ENCODE peak calls at places on chromosomes 12 and 14, in six cellular contexts. One of them, this sample, is unnamed.

GRCh38 chr14:54577977-54578376 is 11.0 kb downstream of the SAMD4A start:
- DNase-seq in WTC11: no peak
- DNase-seq in GM13977: no peak
- DNase-seq in heart left ventricle: no peak
- DNase-seq in ovary: no peak
- DNase-seq in lower leg skin: no peak
- DNase-seq in this sample: no peak

GRCh38 chr12:11630046-11630706 is 19.3 kb upstream of the ETV6 start:
- DNase-seq in lower leg skin: no peak
- DNase-seq in heart left ventricle: no peak
- DNase-seq in WTC11: no peak
- DNase-seq in ovary: no peak
- DNase-seq in GM13977: no peak
- DNase-seq in this sample: no peak

GRCh38 chr14:103427485-103428443 is 42.5 kb downstream of the MARK3 start:
- DNase-seq in ovary: peak; percentile 57
- DNase-seq in lower leg skin: no peak
- DNase-seq in heart left ventricle: no peak
- DNase-seq in GM13977: no peak
- DNase-seq in WTC11: peak; percentile 19
- DNase-seq in this sample: no peak

GRCh38 chr12:132094269-132094891 is 49.7 kb downstream of the DDX51 start:
- DNase-seq in WTC11: no peak
- DNase-seq in lower leg skin: peak; percentile 29
- DNase-seq in heart left ventricle: no peak
- DNase-seq in ovary: no peak
- DNase-seq in GM13977: no peak
- DNase-seq in this sample: no peak

GRCh38 chr12:22283006-22283506 is 51.5 kb downstream of the ST8SIA1 start:
- DNase-seq in GM13977: no peak
- DNase-seq in lower leg skin: no peak
- DNase-seq in heart left ventricle: no peak
- DNase-seq in WTC11: no peak
- DNase-seq in ovary: no peak
- DNase-seq in this sample: no peak

GRCh38 chr12:100395811-100396210 is 38.9 kb downstream of the SLC17A8 start:
- DNase-seq in lower leg skin: no peak
- DNase-seq in ovary: no peak
- DNase-seq in WTC11: no peak
- DNase-seq in heart left ventricle: no peak
- DNase-seq in GM13977: no peak
- DNase-seq in this sample: no peak

GRCh38 chr12:125202421-125202820 is 137.2 kb downstream of the AACS start:
- DNase-seq in heart left ventricle: no peak
- DNase-seq in GM13977: no peak
- DNase-seq in WTC11: no peak
- DNase-seq in ovary: no peak
- DNase-seq in lower leg skin: no peak
- DNase-seq in this sample: no peak

GRCh38 chr12:63944586-63945228 is 100.2 kb downstream of the SRGAP1 start:
- DNase-seq in heart left ventricle: no peak
- DNase-seq in GM13977: no peak
- DNase-seq in WTC11: no peak
- DNase-seq in lower leg skin: no peak
- DNase-seq in ovary: no peak
- DNase-seq in this sample: no peak

GRCh38 chr12:45671254-45671653 is 58.3 kb upstream of the ARID2 start:
- DNase-seq in ovary: no peak
- DNase-seq in GM13977: no peak
- DNase-seq in WTC11: no peak
- DNase-seq in lower leg skin: no peak
- DNase-seq in heart left ventricle: peak; percentile 26
- DNase-seq in this sample: no peak

GRCh38 chr12:90925562-90925961 is 29.4 kb downstream of the CCER1 start:
- DNase-seq in lower leg skin: no peak
- DNase-seq in ovary: no peak
- DNase-seq in heart left ventricle: no peak
- DNase-seq in WTC11: no peak
- DNase-seq in GM13977: no peak
- DNase-seq in this sample: no peak

GRCh38 chr12:124039276-124039675 is 66.3 kb downstream of the ZNF664 start:
- DNase-seq in heart left ventricle: no peak
- DNase-seq in lower leg skin: no peak
- DNase-seq in GM13977: no peak
- DNase-seq in WTC11: no peak
- DNase-seq in ovary: no peak
- DNase-seq in this sample: no peak

GRCh38 chr12:116843085-116843484 is 38.2 kb downstream of the HRK start:
- DNase-seq in GM13977: no peak
- DNase-seq in WTC11: no peak
- DNase-seq in lower leg skin: no peak
- DNase-seq in heart left ventricle: no peak
- DNase-seq in ovary: no peak
- DNase-seq in this sample: no peak

GRCh38 chr12:97903356-97903755 is 440.8 kb downstream of the RMST start:
- DNase-seq in lower leg skin: no peak
- DNase-seq in heart left ventricle: no peak
- DNase-seq in WTC11: no peak
- DNase-seq in GM13977: no peak
- DNase-seq in ovary: no peak
- DNase-seq in this sample: no peak

GRCh38 chr12:9064815-9065606 is 50.7 kb downstream of the A2M start:
- DNase-seq in lower leg skin: no peak
- DNase-seq in GM13977: peak; percentile 27
- DNase-seq in WTC11: peak; percentile 85
- DNase-seq in ovary: peak; percentile 79
- DNase-seq in heart left ventricle: peak; percentile 79
- DNase-seq in this sample: no peak

GRCh38 chr12:54337280-54337842 is 12.4 kb downstream of the COPZ1 start:
- DNase-seq in lower leg skin: no peak
- DNase-seq in WTC11: no peak
- DNase-seq in heart left ventricle: peak; percentile 31
- DNase-seq in ovary: no peak
- DNase-seq in GM13977: no peak
- DNase-seq in this sample: no peak

GRCh38 chr12:80763874-80764273 is 47.2 kb downstream of the MYF5 start:
- DNase-seq in GM13977: no peak
- DNase-seq in heart left ventricle: no peak
- DNase-seq in ovary: no peak
- DNase-seq in lower leg skin: no peak
- DNase-seq in WTC11: no peak
- DNase-seq in this sample: no peak

GRCh38 chr14:105204206-105204930 is 23.3 kb upstream of the NUDT14 start:
- DNase-seq in WTC11: no peak
- DNase-seq in ovary: no peak
- DNase-seq in GM13977: no peak
- DNase-seq in heart left ventricle: peak; percentile 76
- DNase-seq in lower leg skin: no peak
- DNase-seq in this sample: no peak

GRCh38 chr14:86221000-86221399 is 691.1 kb downstream of the FLRT2 start:
- DNase-seq in heart left ventricle: no peak
- DNase-seq in WTC11: peak; percentile 70
- DNase-seq in lower leg skin: no peak
- DNase-seq in ovary: no peak
- DNase-seq in GM13977: no peak
- DNase-seq in this sample: no peak

GRCh38 chr14:56119221-56119967 is 1.2 kb downstream of the PELI2 start:
- DNase-seq in lower leg skin: no peak
- DNase-seq in ovary: peak; percentile 64
- DNase-seq in GM13977: peak; percentile 26
- DNase-seq in WTC11: peak; percentile 50
- DNase-seq in heart left ventricle: peak; percentile 46
- DNase-seq in this sample: peak; percentile 51

GRCh38 chr12:54443446-54443845 is 24.4 kb upstream of the ITGA5 start:
- DNase-seq in lower leg skin: no peak
- DNase-seq in heart left ventricle: no peak
- DNase-seq in ovary: no peak
- DNase-seq in GM13977: no peak
- DNase-seq in WTC11: no peak
- DNase-seq in this sample: no peak

GRCh38 chr14:98138666-98139065 is 1133.3 kb downstream of the BCL11B start:
- DNase-seq in ovary: no peak
- DNase-seq in GM13977: peak; percentile 9
- DNase-seq in WTC11: peak; percentile 67
- DNase-seq in lower leg skin: no peak
- DNase-seq in heart left ventricle: no peak
- DNase-seq in this sample: peak; percentile 27

GRCh38 chr12:121217761-121218160 is 7.8 kb downstream of the P2RX4 start:
- DNase-seq in lower leg skin: no peak
- DNase-seq in GM13977: no peak
- DNase-seq in WTC11: no peak
- DNase-seq in heart left ventricle: no peak
- DNase-seq in ovary: no peak
- DNase-seq in this sample: no peak

GRCh38 chr14:63642656-63643382 is 1.1 kb upstream of the WDR89 start:
- DNase-seq in WTC11: no peak
- DNase-seq in ovary: no peak
- DNase-seq in heart left ventricle: no peak
- DNase-seq in lower leg skin: no peak
- DNase-seq in GM13977: no peak
- DNase-seq in this sample: no peak

GRCh38 chr12:132029503-132030300 is 80.0 kb downstream of the EP400 start:
- DNase-seq in GM13977: no peak
- DNase-seq in ovary: no peak
- DNase-seq in WTC11: no peak
- DNase-seq in heart left ventricle: no peak
- DNase-seq in lower leg skin: no peak
- DNase-seq in this sample: no peak

GRCh38 chr12:49540229-49541139 is 1.7 kb downstream of the KCNH3 start:
- DNase-seq in WTC11: no peak
- DNase-seq in heart left ventricle: no peak
- DNase-seq in GM13977: peak; percentile 46
- DNase-seq in lower leg skin: peak; percentile 79
- DNase-seq in ovary: no peak
- DNase-seq in this sample: no peak

GRCh38 chr12:44848771-44849085 is 27.4 kb downstream of the NELL2 start:
- DNase-seq in heart left ventricle: no peak
- DNase-seq in lower leg skin: no peak
- DNase-seq in WTC11: no peak
- DNase-seq in ovary: no peak
- DNase-seq in GM13977: peak; percentile 12
- DNase-seq in this sample: no peak

GRCh38 chr14:35292770-35293561 is 784 bp downstream of the PSMA6 start:
- DNase-seq in heart left ventricle: no peak
- DNase-seq in ovary: no peak
- DNase-seq in GM13977: no peak
- DNase-seq in lower leg skin: no peak
- DNase-seq in WTC11: no peak
- DNase-seq in this sample: no peak

GRCh38 chr14:44154889-44155288 is 352.2 kb downstream of the FSCB start:
- DNase-seq in WTC11: no peak
- DNase-seq in heart left ventricle: no peak
- DNase-seq in GM13977: no peak
- DNase-seq in lower leg skin: no peak
- DNase-seq in ovary: no peak
- DNase-seq in this sample: no peak

GRCh38 chr14:31194661-31195060 is 12.9 kb downstream of the HECTD1 start:
- DNase-seq in WTC11: no peak
- DNase-seq in lower leg skin: no peak
- DNase-seq in ovary: no peak
- DNase-seq in heart left ventricle: no peak
- DNase-seq in GM13977: no peak
- DNase-seq in this sample: no peak

GRCh38 chr12:93892431-93893210 is 215.4 kb downstream of the CRADD start:
- DNase-seq in GM13977: no peak
- DNase-seq in ovary: no peak
- DNase-seq in lower leg skin: no peak
- DNase-seq in WTC11: no peak
- DNase-seq in heart left ventricle: no peak
- DNase-seq in this sample: no peak

GRCh38 chr14:38248629-38249028 is 7.3 kb downstream of the CLEC14A start:
- DNase-seq in ovary: no peak
- DNase-seq in lower leg skin: no peak
- DNase-seq in GM13977: no peak
- DNase-seq in heart left ventricle: no peak
- DNase-seq in WTC11: no peak
- DNase-seq in this sample: no peak
- TF ChIP-seq CTCF in ovary: no peak
- TF ChIP-seq CTCF in lower leg skin: no peak
- TF ChIP-seq CTCF in GM13977: peak; percentile 13
- TF ChIP-seq CTCF in heart left ventricle: peak; percentile 35
- TF ChIP-seq CTCF in WTC11: no peak
- TF ChIP-seq CTCF in this sample: no peak

GRCh38 chr14:85131523-85131922 is 398.4 kb upstream of the FLRT2 start:
- DNase-seq in WTC11: peak; percentile 58
- DNase-seq in heart left ventricle: no peak
- DNase-seq in ovary: no peak
- DNase-seq in lower leg skin: no peak
- DNase-seq in GM13977: no peak
- DNase-seq in this sample: no peak
- TF ChIP-seq CTCF in WTC11: peak; percentile 27
- TF ChIP-seq CTCF in heart left ventricle: peak; percentile 8
- TF ChIP-seq CTCF in ovary: no peak
- TF ChIP-seq CTCF in lower leg skin: no peak
- TF ChIP-seq CTCF in GM13977: no peak
- TF ChIP-seq CTCF in this sample: no peak

GRCh38 chr14:60508707-60509437 is at the start of gene SIX6:
- DNase-seq in lower leg skin: no peak
- DNase-seq in ovary: no peak
- DNase-seq in GM13977: no peak
- DNase-seq in WTC11: peak; percentile 82
- DNase-seq in heart left ventricle: no peak
- DNase-seq in this sample: no peak
- TF ChIP-seq CTCF in lower leg skin: no peak
- TF ChIP-seq CTCF in ovary: no peak
- TF ChIP-seq CTCF in GM13977: no peak
- TF ChIP-seq CTCF in WTC11: no peak
- TF ChIP-seq CTCF in heart left ventricle: no peak
- TF ChIP-seq CTCF in this sample: no peak

DNA sequence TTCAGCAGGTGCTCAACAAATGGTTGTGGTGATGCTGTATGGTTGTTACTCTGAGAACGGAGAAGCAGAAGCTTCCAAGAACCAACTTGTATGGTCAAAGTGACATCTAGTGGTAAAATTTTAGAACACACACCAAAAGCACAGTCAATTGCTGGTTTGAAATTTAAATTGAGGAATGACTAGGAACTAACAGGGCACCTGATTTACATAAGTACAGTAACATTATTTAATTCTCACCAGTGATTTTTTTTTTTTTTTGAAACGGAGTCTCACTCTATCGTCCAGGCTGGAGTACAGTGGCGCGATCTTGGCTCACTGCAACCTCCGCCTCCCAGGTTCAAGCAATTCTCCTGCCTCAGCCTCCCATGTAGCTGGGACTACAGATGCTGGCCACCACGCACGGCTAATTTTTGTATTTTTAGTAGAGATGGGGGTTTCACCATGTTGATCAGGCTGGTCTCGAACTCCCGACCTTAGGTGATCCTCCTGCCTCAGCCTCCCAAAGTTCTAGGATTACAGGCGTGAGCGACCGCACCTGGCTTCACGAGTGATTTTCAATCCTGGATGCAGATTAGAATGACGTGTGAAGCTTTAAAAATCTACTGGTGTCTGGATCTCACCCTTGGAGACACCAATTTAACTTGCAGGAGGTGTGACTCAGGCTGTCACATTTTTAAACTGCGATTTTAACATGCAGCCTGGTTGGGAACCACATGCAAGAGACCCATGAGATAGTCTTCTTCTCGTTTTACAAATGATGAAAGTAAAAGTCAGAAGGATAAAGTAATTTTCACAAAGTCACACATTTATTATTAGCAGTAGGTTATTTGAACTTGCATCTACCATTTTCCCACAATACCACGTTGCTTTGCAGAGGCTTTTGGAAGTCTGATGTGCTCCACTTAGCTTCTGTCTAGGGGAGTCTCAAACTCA is 14.1 kb upstream of the NUMB start:
- DNase-seq in GM13977: peak; percentile 68
- DNase-seq in heart left ventricle: no peak
- DNase-seq in WTC11: no peak
- DNase-seq in lower leg skin: peak; percentile 66
- DNase-seq in ovary: no peak
- DNase-seq in this sample: no peak
- TF ChIP-seq CTCF in GM13977: peak; percentile 62
- TF ChIP-seq CTCF in heart left ventricle: peak; percentile 86
- TF ChIP-seq CTCF in WTC11: peak; percentile 43
- TF ChIP-seq CTCF in lower leg skin: peak; percentile 40
- TF ChIP-seq CTCF in ovary: peak; percentile 43
- TF ChIP-seq CTCF in this sample: peak; percentile 74

This sample was measured in natural killer cell.